ENCODE peak calls at places on chromosomes 4 and X, in six cellular contexts. K is adipocyte; N is breast epithelium; J is OCI-LY7; A is effector memory CD4-positive, alpha-beta T cell; D is HepG2. O is an unnamed sample.

GRCh38 chr4:4534515-4535145 is 7.2 kb downstream of the STX18 start:
- DNase-seq in D (peak; percentile 59), N (no peak), A (no peak), K (no peak), J (no peak), O (no peak)

GRCh38 chr4:41418444-41418843 is 119.5 kb upstream of the LIMCH1 start:
- DNase-seq in A (no peak), N (peak; percentile 40), J (no peak), K (peak; percentile 45), D (no peak), O (peak; percentile 84)

GRCh38 chr4:169361741-169362140 is 91.0 kb upstream of the SH3RF1 start:
- DNase-seq in D (no peak), K (no peak), N (no peak), J (no peak), A (no peak), O (no peak)

GRCh38 chr4:87620086-87620485 is 11.8 kb downstream of the DSPP start:
- DNase-seq in N (no peak), K (no peak), J (no peak), D (no peak), A (no peak), O (no peak)

GRCh38 chrX:130097507-130098201 is 12.6 kb downstream of the ELF4 start:
- DNase-seq in J (no peak), A (peak; percentile 42), N (no peak), K (no peak), D (peak; percentile 50), O (no peak)

GRCh38 chr4:169253904-169254303 is 16.9 kb downstream of the SH3RF1 start:
- DNase-seq in D (no peak), N (no peak), J (no peak), K (peak; percentile 47), A (no peak), O (no peak)

GRCh38 chr4:8414377-8414776 is 26.1 kb downstream of the ACOX3 start:
- DNase-seq in N (no peak), D (no peak), A (peak; percentile 45), K (no peak), J (no peak), O (no peak)

GRCh38 chrX:52280812-52281211 is 88.0 kb upstream of the XAGE2 start:
- DNase-seq in N (no peak), D (no peak), J (peak; percentile 11), K (no peak), A (no peak), O (no peak)

GRCh38 chr4:87839309-87839946 is 6.7 kb downstream of the MEPE start:
- DNase-seq in J (peak; percentile 24), D (no peak), K (peak; percentile 72), A (no peak), N (peak; percentile 24), O (peak; percentile 31)

GRCh38 chr4:71630783-71631182 is 153.1 kb downstream of the GC start:
- DNase-seq in K (no peak), D (no peak), A (no peak), N (no peak), J (no peak), O (no peak)

GRCh38 chr4:77308843-77309242 is 151.8 kb downstream of the CCNG2 start:
- DNase-seq in D (peak; percentile 31), A (no peak), K (peak; percentile 59), J (peak; percentile 50), N (no peak), O (no peak)

GRCh38 chrX:111123125-111123524 is 27.1 kb downstream of the PAK3 start:
- DNase-seq in D (no peak), K (no peak), A (no peak), N (no peak), J (no peak), O (no peak)
- H3K4me3 ChIP-seq in D (no peak overlapping the region), K (no peak overlapping the region), A (peak overlapping the region; percentile 59), N (no peak overlapping the region), J (no peak overlapping the region), O (no peak overlapping the region)

GRCh38 chr4:184812181-184812542 is 13.6 kb downstream of the ACSL1 start:
- DNase-seq in N (no peak), A (no peak), J (no peak), K (no peak), D (no peak), O (no peak)
- H3K36me3 ChIP-seq in N (no peaks in the 10 kb centered on the region), A (no peaks in the 10 kb centered on the region), J (no peaks in the 10 kb centered on the region), K (peaks cover 21% of the 10 kb centered on the region), D (no peaks in the 10 kb centered on the region), O (no peaks in the 10 kb centered on the region)

GRCh38 chrX:108121291-108121690 is 29.7 kb downstream of the ATG4A start:
- DNase-seq in D (no peak), K (no peak), J (no peak), A (no peak), N (no peak), O (no peak)
- H3K4me1 ChIP-seq in D (no peaks in the 10 kb centered on the region), K (peaks cover 34% of the 10 kb centered on the region), J (no peaks in the 10 kb centered on the region), A (no peaks in the 10 kb centered on the region), N (peaks cover 4% of the 10 kb centered on the region), O (no peaks in the 10 kb centered on the region)

GRCh38 chr4:146456681-146457080 is 65.1 kb downstream of the SLC10A7 start:
- DNase-seq in N (no peak), D (no peak), J (no peak), K (no peak), A (no peak), O (no peak)

GRCh38 chr4:146453192-146453591 is 68.5 kb downstream of the SLC10A7 start:
- DNase-seq in A (no peak), J (no peak), K (no peak), D (no peak), N (no peak), O (no peak)

DNA sequence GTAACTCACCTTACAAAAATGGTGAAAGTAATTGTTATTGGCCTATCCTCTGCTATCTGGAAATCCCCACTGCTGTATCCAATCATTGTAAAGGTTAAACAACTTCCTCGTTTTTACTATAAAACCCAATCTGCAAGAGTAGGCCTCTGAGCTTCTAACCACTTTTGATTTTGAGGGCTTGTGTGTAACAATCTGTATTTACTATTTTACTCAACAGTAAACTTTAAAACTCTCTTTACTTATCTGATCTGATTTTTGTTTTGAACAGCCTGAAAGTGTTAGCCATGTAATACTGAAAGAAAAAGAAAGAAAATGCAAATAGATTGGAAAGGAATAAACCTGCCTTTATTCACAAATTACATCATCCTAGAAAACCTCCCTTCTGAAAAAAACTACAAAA is 63.1 kb downstream of the SLC10A7 start:
- DNase-seq in D (no peak), J (peak; percentile 21), A (no peak), N (no peak), K (no peak), O (no peak)
- H3K4me3 ChIP-seq in D (no peak overlapping the region), J (no peak overlapping the region), A (no peak overlapping the region), N (no peak overlapping the region), K (no peak overlapping the region), O (no peak overlapping the region)

DNA sequence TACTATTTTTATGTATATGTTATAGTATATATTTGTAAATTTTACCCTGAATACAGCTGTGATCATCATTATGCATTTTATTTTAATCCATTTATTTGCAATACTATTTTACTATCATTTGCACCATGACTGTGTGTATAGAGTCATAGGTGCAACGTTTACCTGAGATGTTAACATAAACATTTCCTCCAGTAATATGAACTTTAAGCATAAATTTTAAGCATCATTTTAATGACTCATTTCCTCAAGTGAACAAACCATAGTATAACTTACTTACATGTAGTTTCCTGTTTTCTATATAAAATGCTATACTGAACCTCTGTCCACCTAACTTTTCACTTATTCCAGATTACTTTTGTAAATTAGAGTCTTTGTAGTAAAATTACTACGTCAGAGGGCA is 92.8 kb downstream of the NFKB1 start:
- DNase-seq in J (no peak), K (no peak), N (no peak), D (no peak), A (no peak), O (no peak)
- H3K36me3 ChIP-seq in J (peaks cover 57% of the 10 kb centered on the region), K (peaks cover 78% of the 10 kb centered on the region), N (peaks cover 3% of the 10 kb centered on the region), D (peaks cover 11% of the 10 kb centered on the region), A (peaks cover 29% of the 10 kb centered on the region), O (peaks cover 62% of the 10 kb centered on the region)

DNA sequence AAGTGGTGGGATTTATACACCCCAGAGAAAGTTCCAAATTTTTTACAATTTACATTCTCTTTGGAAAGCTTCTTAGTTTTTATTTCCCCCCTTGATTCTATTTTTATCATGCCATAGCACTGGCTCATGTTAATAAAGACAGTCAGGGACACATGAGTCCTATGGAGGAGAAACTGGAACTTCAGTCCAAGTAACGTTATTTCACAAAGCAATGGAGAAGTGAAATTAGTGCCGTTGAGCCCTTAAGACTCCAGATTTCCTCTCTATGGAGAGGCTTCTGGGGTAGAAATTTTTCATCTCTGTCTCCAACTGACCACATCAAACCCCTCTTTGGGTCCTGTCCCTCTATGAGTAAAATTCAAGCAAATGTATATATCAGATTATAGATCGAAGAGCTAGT is 12.8 kb upstream of the TASL start:
- DNase-seq in N (no peak), J (no peak), A (no peak), K (no peak), D (no peak), O (no peak)
- H3K4me1 ChIP-seq in N (no peaks in the 10 kb centered on the region), J (peaks cover 10% of the 10 kb centered on the region), A (no peaks in the 10 kb centered on the region), K (no peaks in the 10 kb centered on the region), D (peaks cover 13% of the 10 kb centered on the region), O (no peaks in the 10 kb centered on the region)

GRCh38 chrX:97159916-97160800 is 276.4 kb downstream of the RPA4 start:
- DNase-seq in J (no peak), N (no peak), A (no peak), D (peak; percentile 32), K (no peak), O (no peak)
- H3K4me3 ChIP-seq in J (no peak overlapping the region), N (no peak overlapping the region), A (no peak overlapping the region), D (no peak overlapping the region), K (no peak overlapping the region), O (no peak overlapping the region)

GRCh38 chrX:25012433-25012735 is 3.4 kb downstream of the ARX start:
- DNase-seq in N (no peak), A (no peak), D (no peak), K (no peak), J (no peak), O (no peak)

GRCh38 chrX:25011589-25012432 is 4.0 kb downstream of the ARX start:
- DNase-seq in A (no peak), D (no peak), N (no peak), K (no peak), J (no peak), O (no peak)

GRCh38 chrX:25009407-25009806 is 6.4 kb downstream of the ARX start:
- DNase-seq in K (no peak), J (no peak), A (no peak), N (no peak), D (no peak), O (no peak)

GRCh38 chrX:25012793-25013592 is 2.8 kb downstream of the ARX start:
- DNase-seq in K (no peak), D (no peak), N (no peak), A (no peak), J (no peak), O (no peak)

DNA sequence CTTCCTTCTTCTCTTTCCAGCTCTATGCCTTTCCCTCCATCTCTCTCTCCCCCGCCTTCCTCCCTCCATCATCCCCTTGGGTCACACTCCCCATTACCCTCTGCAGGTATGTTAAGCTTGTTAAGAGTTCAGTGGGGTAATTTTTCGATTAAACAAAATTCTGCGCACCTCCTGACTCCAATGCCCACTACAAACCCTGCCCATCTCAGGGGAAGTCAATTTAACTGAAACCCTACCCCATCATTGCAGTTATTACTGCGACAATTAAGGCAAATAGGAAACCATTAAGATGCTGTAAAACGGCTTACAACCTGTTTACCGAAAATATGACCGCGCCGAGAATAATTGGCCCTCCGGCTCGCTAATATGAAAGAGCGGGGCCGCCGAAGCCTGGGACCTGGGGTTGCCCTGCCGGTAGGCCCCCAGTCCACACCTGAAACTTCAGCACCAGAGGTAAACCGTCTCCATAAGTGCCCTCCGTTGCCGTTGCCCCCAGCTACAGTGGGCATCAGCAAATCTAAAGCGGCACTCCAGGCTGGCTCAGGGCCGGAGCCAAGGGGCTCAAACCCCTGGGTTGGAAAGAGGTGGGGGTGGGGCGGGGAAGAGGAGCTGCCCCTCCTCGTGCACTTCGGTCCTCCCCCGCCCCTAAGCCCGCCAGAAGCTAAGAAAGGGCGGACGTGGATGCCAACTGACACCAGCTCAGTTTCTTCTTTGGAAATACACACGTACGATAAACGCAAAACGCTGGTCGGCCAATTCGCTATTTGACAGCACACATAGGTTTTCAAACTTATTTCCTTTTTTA is 4.8 kb downstream of the ARX start:
- DNase-seq in K (no peak), D (no peak), J (no peak), A (no peak), N (no peak), O (no peak)
- H3K36me3 ChIP-seq in K (no peaks in the 10 kb centered on the region), D (no peaks in the 10 kb centered on the region), J (no peaks in the 10 kb centered on the region), A (no peaks in the 10 kb centered on the region), N (no peaks in the 10 kb centered on the region), O (no peaks in the 10 kb centered on the region)

O was measured in tibial artery.